ENCODE peak calls at places on chromosomes 7 and 10, in seven cellular contexts. Y is neuronal stem cell, V is mesenchymal stem cell, D is IMR-90, I is mesendoderm, L is H9, F is H1. R is an unnamed sample.

GRCh38 chr10:24731942-24732341 is 8.3 kb upstream of the ARHGAP21 start:
- DNase-seq in V (no peak), Y (no peak), I (no peak), F (no peak), L (no peak), D (no peak), R (no peak)

GRCh38 chr7:74051629-74052410 is 23.8 kb downstream of the ELN start:
- DNase-seq in I (peak; percentile 76), Y (no peak), L (peak; percentile 82), F (peak; percentile 81), V (peak; percentile 21), D (no peak), R (peak; percentile 84)

GRCh38 chr10:93065675-93066543 is 5.3 kb downstream of the CYP26C1 start:
- DNase-seq in Y (no peak), D (no peak), V (no peak), F (no peak), L (peak; percentile 69), I (peak; percentile 56), R (no peak)

GRCh38 chr10:43437141-43437860 is 390 bp downstream of the ZNF487 start:
- DNase-seq in Y (peak; percentile 43), I (no peak), V (peak; percentile 55), F (no peak), D (no peak), L (no peak), R (peak; percentile 9)

GRCh38 chr7:48170506-48170905 is 752 bp upstream of the ABCA13 start:
- DNase-seq in Y (no peak), V (no peak), I (no peak), D (no peak), L (no peak), F (no peak), R (no peak)

GRCh38 chr7:29987821-29988317 is 1.7 kb downstream of the SCRN1 start:
- DNase-seq in F (no peak), V (peak; percentile 93), I (peak; percentile 91), D (peak; percentile 88), Y (peak; percentile 31), L (no peak), R (peak; percentile 70)

GRCh38 chr7:142774826-142775225 is 4.1 kb downstream of the PRSS2 start:
- DNase-seq in F (no peak), L (no peak), I (no peak), Y (no peak), D (no peak), V (no peak), R (peak; percentile 10)

GRCh38 chr10:118447478-118447877 is 105.4 kb upstream of the FAM204A start:
- DNase-seq in L (no peak), V (no peak), I (no peak), F (no peak), Y (no peak), D (no peak), R (no peak)

GRCh38 chr7:5497158-5498103 is 73.8 kb upstream of the TNRC18 start:
- DNase-seq in D (no peak), I (peak; percentile 82), Y (no peak), L (no peak), F (no peak), V (peak; percentile 49), R (no peak)

GRCh38 chr10:99709480-99710229 is 22.3 kb downstream of the COX15 start:
- DNase-seq in D (peak; percentile 73), I (peak; percentile 50), V (peak; percentile 79), F (no peak), L (peak; percentile 40), Y (no peak), R (no peak)

GRCh38 chr10:96130326-96130758 is 245 bp downstream of the ZNF518A start:
- DNase-seq in V (peak; percentile 92), L (peak; percentile 87), F (peak; percentile 92), I (peak; percentile 95), D (peak; percentile 72), Y (no peak), R (peak; percentile 79)

GRCh38 chr7:39172137-39172536 is 194.4 kb downstream of the POU6F2 start:
- DNase-seq in L (no peak), D (no peak), F (no peak), V (no peak), I (peak; percentile 62), Y (no peak), R (no peak)

GRCh38 chr10:34121125-34121973 is 693.7 kb downstream of the PARD3 start:
- DNase-seq in F (peak; percentile 16), I (no peak), D (no peak), L (no peak), V (no peak), Y (no peak), R (no peak)

GRCh38 chr7:12256025-12256570 is 45.0 kb downstream of the TMEM106B start:
- DNase-seq in D (peak; percentile 8), F (no peak), V (peak; percentile 11), I (no peak), L (no peak), Y (no peak), R (no peak)

DNA sequence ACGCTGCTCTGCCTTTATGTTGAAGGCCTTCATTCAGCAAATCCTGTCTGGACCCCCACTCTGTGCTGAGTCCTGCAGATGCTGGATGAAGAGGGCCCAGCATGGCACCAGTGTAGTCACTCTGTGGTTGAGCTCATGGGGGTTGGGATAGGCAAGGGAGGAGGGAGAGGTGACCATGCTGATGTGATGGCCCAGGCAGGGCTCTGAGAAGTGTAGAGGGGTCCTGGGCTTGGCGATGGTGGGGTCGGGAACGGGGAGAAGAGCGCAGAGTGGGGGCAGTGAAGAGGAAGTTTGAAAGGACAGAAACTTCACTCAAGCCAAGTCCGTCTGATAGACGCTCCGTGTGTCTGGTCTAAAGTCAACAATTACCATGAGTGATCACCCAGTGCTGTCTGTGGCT is 40.3 kb downstream of the C10orf90 start:
- DNase-seq in Y (no peak), F (no peak), I (no peak), L (no peak), V (no peak), D (no peak), R (no peak)
- H2AK5ac ChIP-seq in Y (no peak overlapping the region), F (no peak overlapping the region), I (no peak overlapping the region), L (no peak overlapping the region), V (no peak overlapping the region), D (no peak overlapping the region), R (no peak overlapping the region)

GRCh38 chr10:64320448-64320847 is 799.2 kb downstream of the REEP3 start:
- DNase-seq in L (no peak), F (no peak), I (no peak), D (no peak), Y (no peak), V (no peak), R (no peak)
- H3K27ac ChIP-seq in L (no peak overlapping the region), F (no peak overlapping the region), I (no peak overlapping the region), D (no peak overlapping the region), Y (no peak overlapping the region), V (no peak overlapping the region), R (peak overlapping the region; percentile 47)

GRCh38 chr7:79504607-79505389 is 51.3 kb upstream of the MAGI2 start:
- DNase-seq in F (no peak), I (peak; percentile 93), V (peak; percentile 68), L (peak; percentile 30), Y (peak; percentile 59), D (peak; percentile 28), R (peak; percentile 57)
- H2AK5ac ChIP-seq in F (no peak overlapping the region), I (no peak overlapping the region), V (no peak overlapping the region), L (no peak overlapping the region), Y (no peak overlapping the region), D (peak overlapping the region; percentile 90), R (no peak overlapping the region)

GRCh38 chr10:124912052-124912435 is 29.9 kb upstream of the ZRANB1 start:
- DNase-seq in L (no peak), I (no peak), V (no peak), F (no peak), Y (no peak), D (no peak), R (no peak)
- H3K27ac ChIP-seq in L (no peak overlapping the region), I (no peak overlapping the region), V (no peak overlapping the region), F (no peak overlapping the region), Y (no peak overlapping the region), D (peak overlapping the region; percentile 69), R (no peak overlapping the region)

DNA sequence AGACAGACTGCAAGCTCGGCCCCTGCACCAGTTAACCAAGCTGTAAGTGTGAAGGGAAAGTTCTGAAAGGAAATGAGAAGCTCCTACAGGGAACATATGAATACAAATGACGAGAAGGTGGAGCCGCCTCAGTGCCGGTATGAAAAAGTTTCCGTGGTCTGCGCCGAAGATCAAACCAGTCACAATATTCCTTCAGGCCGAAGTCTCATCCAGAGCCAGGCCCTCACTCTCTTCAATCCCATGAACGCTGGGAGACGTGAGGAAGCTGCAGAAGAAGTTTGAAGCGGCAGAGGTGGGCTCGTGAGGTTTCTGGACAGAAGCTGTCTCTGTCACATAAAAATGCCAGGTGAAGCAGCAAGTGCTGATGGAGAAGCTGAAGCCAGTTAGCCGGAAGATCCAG is 71.9 kb downstream of the CFAP46 start:
- DNase-seq in D (no peak), Y (no peak), V (no peak), F (no peak), I (no peak), L (peak; percentile 14), R (no peak)
- H2AK5ac ChIP-seq in D (no peak overlapping the region), Y (no peak overlapping the region), V (no peak overlapping the region), F (no peak overlapping the region), I (no peak overlapping the region), L (no peak overlapping the region), R (no peak overlapping the region)

GRCh38 chr10:48900296-48900695 is 39.3 kb downstream of the LRRC18 start:
- DNase-seq in F (peak; percentile 7), V (no peak), I (no peak), D (no peak), Y (no peak), L (no peak), R (no peak)
- H3K27ac ChIP-seq in F (no peak overlapping the region), V (no peak overlapping the region), I (no peak overlapping the region), D (no peak overlapping the region), Y (no peak overlapping the region), L (no peak overlapping the region), R (no peak overlapping the region)